ENCODE peak calls at places on chromosomes 3 and 15, in seven cellular contexts. H is AG04450, M is WERI-Rb-1, N is BJ, F is RWPE2, X is foreskin fibroblast, O is breast epithelium. K is an unnamed sample.

GRCh38 chr3:25097023-25097422 is 331.0 kb upstream of the RARB start:
- DNase-seq in H (no peak), M (no peak), N (no peak), F (no peak), X (no peak), O (no peak), K (peak; percentile 31)

GRCh38 chr3:78601249-78601648 is 1166.5 kb downstream of the ROBO1 start:
- DNase-seq in H (no peak), M (no peak), N (no peak), F (no peak), X (no peak), O (no peak), K (no peak)

GRCh38 chr3:144912968-144913367 is 941.3 kb downstream of the DIPK2A start:
- DNase-seq in H (no peak), M (no peak), N (no peak), F (no peak), X (no peak), O (no peak), K (no peak)

GRCh38 chr3:158106773-158107461 is 697 bp upstream of the SHOX2 start:
- DNase-seq in H (no peak), M (peak; percentile 59), N (no peak), F (no peak), X (no peak), O (no peak), K (no peak)

GRCh38 chr3:194136519-194137313 is 768 bp downstream of the HES1 start:
- DNase-seq in H (peak; percentile 38), M (peak; percentile 8), N (peak; percentile 65), F (no peak), X (peak; percentile 66), O (no peak), K (no peak)

GRCh38 chr15:60235951-60236710 is 161.7 kb downstream of the ANXA2 start:
- DNase-seq in H (no peak), M (no peak), N (no peak), F (no peak), X (no peak), O (no peak), K (no peak)

GRCh38 chr3:187763850-187764648 is 18.8 kb upstream of the BCL6 start:
- DNase-seq in H (no peak), M (no peak), N (no peak), F (no peak), X (no peak), O (peak; percentile 59), K (no peak)

GRCh38 chr3:45084820-45085816 is 59.0 kb downstream of the CLEC3B start:
- DNase-seq in H (peak; percentile 85), M (no peak), N (peak; percentile 73), F (no peak), X (peak; percentile 89), O (no peak), K (no peak)

GRCh38 chr3:126638790-126639189 is 16.1 kb downstream of the TXNRD3 start:
- DNase-seq in H (no peak), M (no peak), N (no peak), F (no peak), X (no peak), O (no peak), K (no peak)

GRCh38 chr3:133570139-133570936 is 3.1 kb upstream of the CDV3 start:
- DNase-seq in H (no peak), M (no peak), N (peak; percentile 47), F (peak; percentile 69), X (peak; percentile 80), O (no peak), K (no peak)

GRCh38 chr15:78033864-78034263 is 43.6 kb downstream of the TBC1D2B start:
- DNase-seq in H (no peak), M (no peak), N (no peak), F (no peak), X (no peak), O (no peak), K (peak; percentile 63)

GRCh38 chr3:46546896-46547440 is 19.1 kb downstream of the LRRC2 start:
- DNase-seq in H (no peak), M (no peak), N (no peak), F (no peak), X (no peak), O (no peak), K (no peak)
- TF ChIP-seq CTCF in H (no peak), M (no peak), N (no peak), F (no peak), X (no peak), O (no peak), K (no peak)

GRCh38 chr3:164341086-164341485 is 737.2 kb downstream of the SI start:
- DNase-seq in H (no peak), M (no peak), N (no peak), F (no peak), X (no peak), O (no peak), K (no peak)
- H3K4me3 ChIP-seq in H (no peak overlapping the region), M (no peak overlapping the region), N (no peak overlapping the region), F (no peak overlapping the region), X (no peak overlapping the region), O (no peak overlapping the region), K (no peak overlapping the region)

DNA sequence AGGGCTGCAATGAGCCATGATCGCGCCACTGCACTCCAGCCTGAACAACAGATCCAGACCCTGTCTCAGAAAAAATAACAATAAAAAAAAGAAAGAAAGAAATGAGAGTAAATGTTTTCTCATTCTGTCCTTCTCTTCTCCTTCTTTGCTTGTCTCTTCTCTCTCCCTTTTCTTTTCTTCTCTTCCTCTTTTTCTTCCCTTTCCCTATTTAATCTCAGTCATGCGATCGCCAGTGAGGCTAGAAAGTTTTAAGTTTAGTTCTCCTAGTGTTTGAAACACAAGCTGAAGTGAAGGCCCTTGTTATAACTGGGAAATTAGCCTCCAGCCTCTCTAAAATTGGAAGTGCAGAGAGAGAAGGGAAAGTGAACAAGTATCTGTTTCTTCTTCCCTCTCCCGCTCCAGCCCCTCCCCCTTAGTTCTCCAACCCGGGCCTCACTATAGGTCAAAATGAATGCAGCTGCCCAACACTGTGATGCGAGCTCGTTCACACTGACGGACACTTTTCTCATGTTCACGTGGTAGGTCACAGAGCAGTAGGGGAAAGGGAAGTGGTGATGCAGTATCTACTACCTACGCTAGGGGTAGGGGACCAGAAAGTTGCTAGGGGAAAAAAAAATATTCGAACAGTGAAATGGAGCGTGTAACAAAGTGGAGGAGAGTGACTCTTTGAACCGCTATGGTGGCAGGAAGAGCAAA is 23.4 kb upstream of the TSC22D2 start:
- DNase-seq in H (no peak), M (no peak), N (no peak), F (no peak), X (no peak), O (no peak), K (peak; percentile 96)
- TF ChIP-seq CTCF in H (peak; percentile 22), M (no peak), N (no peak), F (no peak), X (no peak), O (no peak), K (peak; percentile 54)

DNA sequence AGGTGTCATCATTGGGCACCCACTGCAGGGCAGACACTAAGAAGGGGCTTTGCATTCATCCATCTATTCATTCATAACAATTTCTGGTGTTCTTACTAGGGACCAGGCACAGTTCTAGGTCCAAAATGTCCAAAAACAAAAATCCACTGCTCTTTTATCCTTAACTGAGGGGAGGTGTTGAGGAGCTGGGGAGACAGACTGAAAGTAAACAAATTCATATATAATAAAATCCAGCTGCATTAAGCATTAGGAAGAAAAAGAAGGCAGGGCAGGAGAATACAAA is 1.1 kb downstream of the EIF4E3 start:
- DNase-seq in H (no peak), M (no peak), N (no peak), F (no peak), X (no peak), O (no peak), K (no peak)
- H3K4me3 ChIP-seq in H (peak overlapping the region; percentile 72), M (peak overlapping the region; percentile 76), N (no peak overlapping the region), F (peak overlapping the region; percentile 87), X (peak overlapping the region; percentile 73), O (peak overlapping the region; percentile 85), K (no peak overlapping the region)

DNA sequence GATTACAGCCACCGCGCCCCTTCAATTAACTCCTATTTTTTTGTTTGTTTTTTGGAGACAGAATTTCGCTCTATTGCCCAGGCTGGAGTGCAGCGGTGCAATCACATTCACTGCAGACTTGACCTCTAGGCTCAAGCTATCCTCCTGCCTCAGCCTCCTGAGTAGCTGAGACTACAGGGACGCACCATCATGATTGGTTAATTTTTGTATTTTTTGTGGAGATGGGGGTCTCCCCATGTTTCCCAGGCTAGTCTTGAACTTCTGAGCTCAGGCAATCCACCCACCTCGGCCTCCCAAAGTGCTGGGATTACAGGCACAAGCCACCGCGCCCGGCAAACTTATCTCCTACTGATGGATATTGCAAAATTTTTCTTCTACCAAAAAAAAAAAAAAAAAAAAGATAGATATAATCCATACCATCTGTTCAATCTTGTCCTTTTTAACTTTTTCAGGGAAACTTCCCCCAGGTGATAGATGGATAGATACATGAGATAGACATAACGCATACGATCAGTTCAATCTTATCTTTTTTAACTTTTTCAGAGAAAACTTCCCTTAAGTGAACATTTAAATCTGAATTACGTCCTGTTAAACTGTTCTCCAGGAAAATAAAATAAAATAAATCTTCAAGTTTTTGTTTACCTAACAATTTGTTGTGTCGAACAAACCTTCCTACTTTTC is 693 bp upstream of the RPSA start:
- DNase-seq in H (no peak), M (no peak), N (no peak), F (no peak), X (no peak), O (no peak), K (no peak)
- TF ChIP-seq CTCF in H (no peak), M (no peak), N (no peak), F (no peak), X (no peak), O (no peak), K (no peak)

GRCh38 chr3:10442151-10442795 is 63.1 kb downstream of the ATP2B2 start:
- DNase-seq in H (no peak), M (no peak), N (no peak), F (no peak), X (peak; percentile 52), O (no peak), K (no peak)
- H3K4me3 ChIP-seq in H (no peak overlapping the region), M (no peak overlapping the region), N (no peak overlapping the region), F (no peak overlapping the region), X (no peak overlapping the region), O (no peak overlapping the region), K (no peak overlapping the region)

DNA sequence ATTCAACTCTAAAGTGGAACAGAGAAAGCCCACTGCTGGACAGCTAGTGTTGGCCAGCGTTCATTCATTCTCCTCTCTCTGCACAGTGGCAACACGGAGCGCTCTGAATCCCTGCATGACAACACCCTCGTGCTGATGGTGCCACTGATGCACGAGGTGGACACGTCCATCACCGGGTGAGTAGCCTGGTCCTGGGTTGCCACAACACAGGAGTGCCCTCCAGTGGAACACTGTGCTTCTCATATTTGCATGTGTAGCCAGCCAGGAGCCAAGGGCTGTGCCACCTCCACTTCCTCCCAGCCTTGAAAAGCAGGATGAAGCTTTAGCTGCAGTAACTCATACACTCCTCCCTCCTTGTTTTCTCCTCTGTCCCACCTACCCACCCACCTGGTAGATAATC is 120.0 kb upstream of the CTDSPL start:
- DNase-seq in H (no peak), M (peak; percentile 61), N (no peak), F (no peak), X (no peak), O (no peak), K (no peak)
- TF ChIP-seq CTCF in H (no peak), M (peak; percentile 80), N (peak; percentile 5), F (peak; percentile 28), X (no peak), O (peak; percentile 25), K (no peak)

K was measured in GM12865.